ENCODE peak calls at places on chromosome 1, in six cellular contexts. O, F, R, X, E and W are unnamed samples.

GRCh38 chr1:110230381-110231199 is 20.5 kb downstream of the KCNC4 start:
- DNase-seq in O (no peak), F (no peak), R (no peak), X (no peak), E (no peak), W (no peak)

GRCh38 chr1:100530141-100530540 is 7.8 kb upstream of the GPR88 start:
- DNase-seq in O (no peak), F (no peak), R (no peak), X (no peak), E (no peak), W (no peak)

GRCh38 chr1:153957744-153958110 is 685 bp downstream of the CRTC2 start:
- DNase-seq in O (no peak), F (no peak), R (no peak), X (no peak), E (no peak), W (no peak)

GRCh38 chr1:180643693-180644092 is 11.9 kb downstream of the XPR1 start:
- DNase-seq in O (peak; percentile 67), F (no peak), R (no peak), X (no peak), E (no peak), W (no peak)

GRCh38 chr1:206916000-206916709 is 5.6 kb downstream of the FCMR start:
- DNase-seq in O (no peak), F (no peak), R (no peak), X (no peak), E (no peak), W (no peak)

GRCh38 chr1:238892612-238893011 is 493.8 kb upstream of the CHRM3 start:
- DNase-seq in O (no peak), F (no peak), R (no peak), X (no peak), E (peak; percentile 44), W (no peak)

GRCh38 chr1:214135886-214136285 is 145.1 kb upstream of the SMYD2 start:
- DNase-seq in O (no peak), F (no peak), R (no peak), X (no peak), E (no peak), W (no peak)

GRCh38 chr1:228903573-228904122 is 168.4 kb downstream of the RHOU start:
- DNase-seq in O (no peak), F (no peak), R (no peak), X (no peak), E (peak; percentile 43), W (no peak)

GRCh38 chr1:147545133-147545532 is 3.8 kb downstream of the BCL9 start:
- DNase-seq in O (no peak), F (peak; percentile 30), R (peak; percentile 83), X (peak; percentile 60), E (peak; percentile 95), W (no peak)

GRCh38 chr1:12166834-12167492 is at the start of gene TNFRSF1B:
- DNase-seq in O (no peak), F (peak; percentile 85), R (peak; percentile 88), X (peak; percentile 81), E (no peak), W (peak; percentile 40)

GRCh38 chr1:219539645-219540254 is 73.2 kb downstream of the ZC3H11B start:
- DNase-seq in O (no peak), F (no peak), R (no peak), X (no peak), E (no peak), W (no peak)

GRCh38 chr1:119882172-119883029 is 13.9 kb downstream of the ADAM30 start:
- DNase-seq in O (no peak), F (no peak), R (no peak), X (no peak), E (no peak), W (no peak)

GRCh38 chr1:96746440-96747223 is 25.0 kb downstream of the PTBP2 start:
- DNase-seq in O (no peak), F (no peak), R (no peak), X (no peak), E (no peak), W (no peak)

GRCh38 chr1:10730985-10731384 is 65.5 kb downstream of the CASZ1 start:
- DNase-seq in O (no peak), F (no peak), R (no peak), X (no peak), E (peak; percentile 74), W (no peak)

GRCh38 chr1:147504801-147505303 is 36.4 kb upstream of the BCL9 start:
- DNase-seq in O (no peak), F (peak; percentile 37), R (no peak), X (no peak), E (no peak), W (no peak)